ENCODE peak calls at places on chromosome X, in five cellular contexts. Y is A549, W is K562, E is GM12878, J is HepG2. L is an unnamed sample.
A peak's percentile ranks its signal among the peaks of the same experiment; 100 is the strongest.

GRCh38 chrX:69238153-69238959 is 73.1 kb upstream of the PJA1 start:
- DNase-seq in Y (no peak), W (no peak), E (no peak), J (no peak), L (no peak)

GRCh38 chrX:154430504-154430903 is 2.0 kb downstream of the ATP6AP1 start:
- DNase-seq in Y (no peak), W (peak; percentile 37), E (no peak), J (no peak), L (no peak)

GRCh38 chrX:8341814-8342590 is 122.6 kb upstream of the VCX3B start:
- DNase-seq in Y (no peak), W (no peak), E (no peak), J (no peak), L (no peak)

GRCh38 chrX:40106677-40107290 is 9.0 kb upstream of the BCOR start:
- DNase-seq in Y (no peak), W (no peak), E (no peak), J (no peak), L (no peak)

GRCh38 chrX:41661366-41662095 is 27.2 kb upstream of the GPR34 start:
- DNase-seq in Y (no peak), W (no peak), E (no peak), J (no peak), L (no peak)

GRCh38 chrX:72100824-72101351 is 30.8 kb downstream of the RTL5 start:
- DNase-seq in Y (no peak), W (no peak), E (peak; percentile 70), J (no peak), L (no peak)

GRCh38 chrX:40845331-40845911 is 110.1 kb upstream of the MED14 start:
- DNase-seq in Y (no peak), W (no peak), E (no peak), J (peak; percentile 6), L (no peak)

GRCh38 chrX:70479197-70479969 is 34.7 kb downstream of the DLG3 start:
- DNase-seq in Y (peak; percentile 9), W (no peak), E (no peak), J (peak; percentile 67), L (no peak)

GRCh38 chrX:119990995-119991787 is 47.6 kb upstream of the NKAP start:
- DNase-seq in Y (no peak), W (no peak), E (no peak), J (no peak), L (peak; percentile 36)

GRCh38 chrX:48938721-48939416 is 18.5 kb downstream of the OTUD5 start:
- DNase-seq in Y (no peak), W (no peak), E (peak; percentile 84), J (no peak), L (no peak)

GRCh38 chrX:111483876-111484275 is 27.6 kb upstream of the SERTM2 start:
- DNase-seq in Y (no peak), W (no peak), E (no peak), J (no peak), L (no peak)

GRCh38 chrX:105552395-105552794 is 269.9 kb upstream of the NRK start:
- DNase-seq in Y (no peak), W (no peak), E (no peak), J (no peak), L (no peak)

GRCh38 chrX:123425904-123426303 is 241.8 kb downstream of the GRIA3 start:
- DNase-seq in Y (no peak), W (no peak), E (no peak), J (no peak), L (no peak)

GRCh38 chrX:10115082-10115481 is 41.7 kb upstream of the CLCN4 start:
- DNase-seq in Y (no peak), W (no peak), E (no peak), J (no peak), L (no peak)

GRCh38 chrX:103666202-103667107 is 20.0 kb downstream of the MORF4L2 start:
- DNase-seq in Y (no peak), W (no peak), E (no peak), J (no peak), L (no peak)

GRCh38 chrX:112961981-112962380 is 121.3 kb upstream of the AMOT start:
- DNase-seq in Y (no peak), W (no peak), E (no peak), J (no peak), L (no peak)
- TF ChIP-seq ESRRA in Y (no peak), W (no peak), E (no peak), J (no peak), L (no peak)

GRCh38 chrX:20477219-20477618 is 210.5 kb upstream of the RPS6KA3 start:
- DNase-seq in Y (no peak), W (no peak), E (no peak), J (peak; percentile 71), L (no peak)
- TF ChIP-seq ESRRA in Y (no peak), W (no peak), E (no peak), J (no peak), L (no peak)

DNA sequence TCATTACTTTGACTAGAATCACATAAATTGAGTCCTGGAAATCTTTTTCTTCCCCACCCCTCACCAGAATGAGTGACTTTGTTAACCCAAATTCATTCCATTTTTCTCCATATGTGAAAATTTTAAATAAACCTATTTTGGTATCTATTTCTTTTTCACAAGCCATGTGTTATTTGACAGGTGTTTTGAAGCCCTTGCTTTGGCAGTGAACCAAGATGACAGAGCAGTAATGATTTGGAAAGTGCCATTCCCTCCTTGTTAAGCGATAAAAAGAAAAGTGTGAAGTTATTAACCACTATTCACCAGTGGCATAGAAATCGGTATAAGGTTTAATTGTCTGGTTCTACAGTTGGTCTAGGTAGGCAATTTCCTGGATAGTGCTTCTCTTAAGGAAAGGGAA is 66.1 kb downstream of the POLA1 start:
- DNase-seq in Y (no peak), W (no peak), E (no peak), J (no peak), L (no peak)
- TF ChIP-seq ESRRA in Y (no peak), W (no peak), E (no peak), J (no peak), L (no peak)

GRCh38 chrX:554271-554670 is 76.3 kb upstream of the SHOX start:
- DNase-seq in Y (no peak), W (no peak), E (no peak), J (no peak), L (no peak)
- TF ChIP-seq ESRRA in Y (no peak), W (no peak), E (no peak), J (no peak), L (no peak)

GRCh38 chrX:1528884-1529203 is 8.1 kb downstream of the P2RY8 start:
- DNase-seq in Y (no peak), W (no peak), E (no peak), J (no peak), L (no peak)

GRCh38 chrX:1533083-1533482 is 3.9 kb downstream of the P2RY8 start:
- DNase-seq in Y (no peak), W (no peak), E (no peak), J (no peak), L (no peak)

GRCh38 chrX:1529756-1530155 is 7.2 kb downstream of the P2RY8 start:
- DNase-seq in Y (no peak), W (no peak), E (no peak), J (no peak), L (no peak)

GRCh38 chrX:1529328-1529727 is 7.7 kb downstream of the P2RY8 start:
- DNase-seq in Y (no peak), W (no peak), E (no peak), J (no peak), L (no peak)

DNA sequence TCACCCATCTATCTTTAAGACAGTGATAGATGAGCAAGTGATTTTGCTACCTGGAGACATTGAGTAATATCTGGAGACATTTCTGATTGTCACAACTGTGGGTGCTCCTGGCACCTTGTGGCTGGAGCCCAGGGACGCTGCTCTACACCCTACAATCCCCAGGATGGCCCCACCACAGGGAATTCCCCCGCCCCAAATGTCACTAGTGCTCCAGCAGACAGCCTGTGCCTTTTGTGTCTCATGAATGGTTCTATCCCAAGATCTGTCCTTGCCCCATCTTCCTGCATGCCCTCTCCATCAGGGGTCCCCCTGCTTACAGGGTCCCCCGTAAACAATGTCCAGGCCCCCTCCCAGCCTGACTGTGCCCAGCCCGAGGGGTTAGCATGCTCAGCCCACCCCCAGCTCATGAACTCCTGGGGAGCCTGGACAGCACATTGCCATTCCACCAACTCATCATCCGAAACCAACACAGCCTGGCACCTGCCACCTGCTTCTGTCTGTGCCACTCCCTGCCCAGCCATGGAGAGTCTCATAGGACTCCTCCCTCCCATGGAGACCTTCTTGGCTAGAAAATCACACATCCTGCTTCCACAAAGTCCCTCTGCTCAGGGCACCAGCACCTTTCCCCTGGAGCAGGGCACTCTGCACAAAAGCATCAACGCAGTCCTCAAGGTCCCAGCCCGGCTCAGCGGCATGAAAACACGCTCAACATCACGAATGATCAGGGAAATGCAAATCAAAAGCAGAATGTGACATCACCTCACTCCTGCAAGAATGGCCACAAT is 5.7 kb downstream of the P2RY8 start:
- DNase-seq in Y (no peak), W (no peak), E (no peak), J (no peak), L (no peak)
- TF ChIP-seq ESRRA in Y (no peak), W (no peak), E (no peak), J (no peak), L (no peak)

GRCh38 chrX:31099536-31100090 is 27.8 kb upstream of the FTHL17 start:
- DNase-seq in Y (no peak), W (no peak), E (peak; percentile 77), J (no peak), L (no peak)
- TF ChIP-seq ESRRA in Y (no peak), W (no peak), E (no peak), J (no peak), L (no peak)

L was measured in WTC11.